ENCODE peak calls at places on chromosome 3, in nine cellular contexts. C is AG10803; R is spleen; S is endothelial cell; J is MM.1S; Y is nephron progenitor cell; G is activated naive CD4-positive, alpha-beta T cell treated with anti-CD3 and anti-CD28 coated beads for 36 hours; A is germinal center; U is myocyte. O is an unnamed sample.

GRCh38 chr3:143000525-143000924 is 845 bp upstream of the U2SURP start:
- DNase-seq in C (peak; percentile 51), R (no peak), S (no peak), J (no peak), Y (no peak), G (no peak), A (no peak), U (peak; percentile 45), O (peak; percentile 29)

GRCh38 chr3:1195922-1196321 is 103.1 kb downstream of the CNTN6 start:
- DNase-seq in C (peak; percentile 90), R (no peak), S (no peak), J (no peak), Y (no peak), G (no peak), A (no peak), U (no peak), O (no peak)

GRCh38 chr3:89571707-89572106 is 464.3 kb downstream of the EPHA3 start:
- DNase-seq in C (no peak), R (no peak), S (no peak), J (no peak), Y (no peak), G (no peak), A (no peak), U (peak; percentile 75), O (no peak)

GRCh38 chr3:55160241-55160877 is 232.5 kb upstream of the LRTM1 start:
- DNase-seq in C (peak; percentile 100), R (no peak), S (no peak), J (no peak), Y (peak; percentile 11), G (no peak), A (peak; percentile 8), U (peak; percentile 100), O (peak; percentile 83)

GRCh38 chr3:193831495-193832455 is 238.8 kb downstream of the OPA1 start:
- DNase-seq in C (no peak), R (no peak), S (no peak), J (peak; percentile 50), Y (no peak), G (no peak), A (peak; percentile 27), U (no peak), O (no peak)

GRCh38 chr3:30778923-30779322 is 115.5 kb downstream of the GADL1 start:
- DNase-seq in C (no peak), R (no peak), S (no peak), J (no peak), Y (no peak), G (no peak), A (no peak), U (no peak), O (no peak)

GRCh38 chr3:58607816-58608215 is 30.6 kb upstream of the FAM107A start:
- DNase-seq in C (no peak), R (no peak), S (no peak), J (peak; percentile 26), Y (no peak), G (no peak), A (no peak), U (no peak), O (no peak)

GRCh38 chr3:106119691-106120090 is 250.9 kb upstream of the CBLB start:
- DNase-seq in C (no peak), R (no peak), S (no peak), J (no peak), Y (no peak), G (peak; percentile 57), A (no peak), U (no peak), O (no peak)

GRCh38 chr3:172808969-172809546 is 58.5 kb downstream of the ECT2 start:
- DNase-seq in C (peak; percentile 59), R (no peak), S (no peak), J (peak; percentile 66), Y (no peak), G (no peak), A (no peak), U (peak; percentile 34), O (peak; percentile 21)

GRCh38 chr3:16523778-16524177 is 10.3 kb upstream of the RFTN1 start:
- DNase-seq in C (peak; percentile 12), R (no peak), S (no peak), J (no peak), Y (no peak), G (no peak), A (no peak), U (peak; percentile 79), O (no peak)

GRCh38 chr3:113523241-113523640 is 8.3 kb upstream of the SPICE1 start:
- DNase-seq in C (no peak), R (no peak), S (no peak), J (no peak), Y (no peak), G (no peak), A (no peak), U (no peak), O (no peak)

GRCh38 chr3:100893108-100893507 is 100.1 kb downstream of the ABI3BP start:
- DNase-seq in C (no peak), R (no peak), S (no peak), J (no peak), Y (no peak), G (no peak), A (no peak), U (no peak), O (no peak)

GRCh38 chr3:66499881-66500574 is 794 bp downstream of the LRIG1 start:
- DNase-seq in C (peak; percentile 20), R (peak; percentile 90), S (peak; percentile 54), J (no peak), Y (peak; percentile 71), G (peak; percentile 45), A (peak; percentile 52), U (peak; percentile 13), O (peak; percentile 47)

GRCh38 chr3:130258532-130258952 is 86.9 kb upstream of the COL6A5 start:
- DNase-seq in C (peak; percentile 26), R (no peak), S (no peak), J (no peak), Y (no peak), G (no peak), A (no peak), U (no peak), O (peak; percentile 32)

GRCh38 chr3:148205945-148206845 is 491.5 kb upstream of the AGTR1 start:
- DNase-seq in C (peak; percentile 62), R (no peak), S (no peak), J (no peak), Y (no peak), G (no peak), A (no peak), U (no peak), O (peak; percentile 7)

GRCh38 chr3:124764746-124765145 is 34.5 kb downstream of the UMPS start:
- DNase-seq in C (no peak), R (peak; percentile 76), S (no peak), J (no peak), Y (no peak), G (no peak), A (no peak), U (peak; percentile 36), O (no peak)

GRCh38 chr3:147887797-147888196 is 478.6 kb downstream of the ZIC1 start:
- DNase-seq in C (no peak), R (no peak), S (no peak), J (no peak), Y (no peak), G (no peak), A (no peak), U (no peak), O (no peak)

GRCh38 chr3:70028311-70028710 is 28.8 kb downstream of the SAMMSON start:
- DNase-seq in C (no peak), R (no peak), S (no peak), J (no peak), Y (no peak), G (no peak), A (no peak), U (no peak), O (no peak)

GRCh38 chr3:57464801-57465200 is 79.3 kb downstream of the DNAH12 start:
- DNase-seq in C (no peak), R (no peak), S (no peak), J (no peak), Y (no peak), G (no peak), A (no peak), U (peak; percentile 2), O (no peak)

GRCh38 chr3:173690542-173690941 is 293.0 kb downstream of the NLGN1 start:
- DNase-seq in C (peak; percentile 39), R (no peak), S (no peak), J (no peak), Y (no peak), G (no peak), A (no peak), U (no peak), O (no peak)

GRCh38 chr3:50274371-50275104 is 4.3 kb upstream of the LSMEM2 start:
- DNase-seq in C (peak; percentile 47), R (peak; percentile 89), S (peak; percentile 74), J (peak; percentile 69), Y (peak; percentile 70), G (peak; percentile 87), A (peak; percentile 70), U (no peak), O (no peak)

GRCh38 chr3:109081746-109082510 is 36.0 kb downstream of the MORC1 start:
- DNase-seq in C (peak; percentile 9), R (no peak), S (peak; percentile 40), J (peak; percentile 76), Y (peak; percentile 29), G (peak; percentile 38), A (peak; percentile 34), U (peak; percentile 9), O (peak; percentile 55)

GRCh38 chr3:12541625-12542024 is 3.7 kb downstream of the MKRN2OS start:
- DNase-seq in C (no peak), R (no peak), S (no peak), J (no peak), Y (peak; percentile 13), G (no peak), A (no peak), U (no peak), O (no peak)

GRCh38 chr3:98887684-98888083 is 13.8 kb downstream of the DCBLD2 start:
- DNase-seq in C (no peak), R (no peak), S (no peak), J (no peak), Y (no peak), G (no peak), A (no peak), U (no peak), O (no peak)

GRCh38 chr3:20064796-20065564 is 24.7 kb downstream of the KAT2B start:
- DNase-seq in C (no peak), R (no peak), S (no peak), J (no peak), Y (no peak), G (no peak), A (no peak), U (peak; percentile 76), O (no peak)

GRCh38 chr3:138608322-138609214 is at the start of gene FAIM:
- DNase-seq in C (peak; percentile 76), R (peak; percentile 94), S (peak; percentile 55), J (peak; percentile 68), Y (peak; percentile 71), G (peak; percentile 64), A (peak; percentile 65), U (peak; percentile 69), O (peak; percentile 68)

GRCh38 chr3:176769547-176770190 is 427.6 kb downstream of the TBL1XR1 start:
- DNase-seq in C (no peak), R (no peak), S (no peak), J (no peak), Y (no peak), G (no peak), A (no peak), U (no peak), O (no peak)

GRCh38 chr3:171809513-171810277 is 588 bp downstream of the PLD1 start:
- DNase-seq in C (peak; percentile 97), R (peak; percentile 92), S (peak; percentile 69), J (peak; percentile 65), Y (peak; percentile 71), G (peak; percentile 65), A (peak; percentile 16), U (peak; percentile 89), O (peak; percentile 94)

GRCh38 chr3:89889386-89889785 is 782.0 kb downstream of the EPHA3 start:
- DNase-seq in C (no peak), R (no peak), S (no peak), J (no peak), Y (no peak), G (no peak), A (no peak), U (no peak), O (no peak)

GRCh38 chr3:48697952-48698351 is 12.2 kb upstream of the NCKIPSD start:
- DNase-seq in C (no peak), R (no peak), S (no peak), J (peak; percentile 5), Y (no peak), G (no peak), A (no peak), U (no peak), O (no peak)

GRCh38 chr3:48215019-48215418 is 8.3 kb upstream of the CAMP start:
- DNase-seq in C (no peak), R (no peak), S (no peak), J (no peak), Y (no peak), G (no peak), A (no peak), U (no peak), O (no peak)